ENCODE peak calls at places on chromosomes 16 and 17, in four cellular contexts. One of them, this sample, is unnamed.

GRCh38 chr16:9844361-9844760 is 337.9 kb downstream of the GRIN2A start:
- DNase-seq in heart left ventricle: no peak
- DNase-seq in pancreas: no peak
- DNase-seq in tibial artery: no peak
- DNase-seq in this sample: no peak

GRCh38 chr17:82201498-82201910 is 11.1 kb downstream of the CCDC57 start:
- DNase-seq in pancreas: no peak
- DNase-seq in tibial artery: no peak
- DNase-seq in heart left ventricle: no peak
- DNase-seq in this sample: no peak

GRCh38 chr16:49674255-49674980 is 181.5 kb downstream of the ZNF423 start:
- DNase-seq in pancreas: no peak
- DNase-seq in heart left ventricle: no peak
- DNase-seq in tibial artery: no peak
- DNase-seq in this sample: no peak

GRCh38 chr17:58691701-58692238 is at the start of gene TEX14:
- DNase-seq in heart left ventricle: no peak
- DNase-seq in pancreas: peak; percentile 38
- DNase-seq in tibial artery: no peak
- DNase-seq in this sample: peak; percentile 15

GRCh38 chr16:80197790-80198201 is 343.0 kb upstream of the DYNLRB2 start:
- DNase-seq in tibial artery: no peak
- DNase-seq in pancreas: no peak
- DNase-seq in heart left ventricle: no peak
- DNase-seq in this sample: no peak

GRCh38 chr17:74330446-74330845 is 4.4 kb downstream of the KIF19 start:
- DNase-seq in heart left ventricle: no peak
- DNase-seq in pancreas: no peak
- DNase-seq in tibial artery: no peak
- DNase-seq in this sample: no peak

GRCh38 chr16:16928532-16929101 is 542.1 kb downstream of the XYLT1 start:
- DNase-seq in pancreas: no peak
- DNase-seq in tibial artery: no peak
- DNase-seq in heart left ventricle: no peak
- DNase-seq in this sample: no peak

GRCh38 chr16:29900102-29900887 is at the start of gene ASPHD1:
- DNase-seq in pancreas: peak; percentile 87
- DNase-seq in heart left ventricle: peak; percentile 71
- DNase-seq in tibial artery: no peak
- DNase-seq in this sample: no peak

GRCh38 chr17:17313350-17313991 is 10.3 kb downstream of the NT5M start:
- DNase-seq in tibial artery: no peak
- DNase-seq in pancreas: peak; percentile 62
- DNase-seq in heart left ventricle: peak; percentile 43
- DNase-seq in this sample: peak; percentile 39

GRCh38 chr17:44307387-44308186 is 814 bp upstream of the RUNDC3A start:
- DNase-seq in heart left ventricle: peak; percentile 51
- DNase-seq in tibial artery: no peak
- DNase-seq in pancreas: peak; percentile 64
- DNase-seq in this sample: no peak

GRCh38 chr17:61429274-61429673 is 22.9 kb upstream of the TBX4 start:
- DNase-seq in heart left ventricle: no peak
- DNase-seq in tibial artery: no peak
- DNase-seq in pancreas: no peak
- DNase-seq in this sample: no peak

GRCh38 chr17:33778505-33779398 is 476.3 kb upstream of the CCL2 start:
- DNase-seq in heart left ventricle: no peak
- DNase-seq in tibial artery: peak; percentile 40
- DNase-seq in pancreas: peak; percentile 43
- DNase-seq in this sample: peak; percentile 34

GRCh38 chr17:31571124-31571892 is 179.8 kb downstream of the RAB11FIP4 start:
- DNase-seq in tibial artery: peak; percentile 87
- DNase-seq in heart left ventricle: peak; percentile 90
- DNase-seq in pancreas: peak; percentile 76
- DNase-seq in this sample: peak; percentile 86

GRCh38 chr16:4306439-4307214 is 9.2 kb upstream of the GLIS2 start:
- DNase-seq in heart left ventricle: no peak
- DNase-seq in tibial artery: no peak
- DNase-seq in pancreas: no peak
- DNase-seq in this sample: no peak

GRCh38 chr17:2909164-2909852 is 113.1 kb downstream of the RAP1GAP2 start:
- DNase-seq in tibial artery: no peak
- DNase-seq in heart left ventricle: no peak
- DNase-seq in pancreas: no peak
- DNase-seq in this sample: no peak

GRCh38 chr16:2019500-2019899 is at the start of gene NPW:
- DNase-seq in heart left ventricle: no peak
- DNase-seq in pancreas: peak; percentile 28
- DNase-seq in tibial artery: no peak
- DNase-seq in this sample: no peak

GRCh38 chr16:65908568-65908967 is 457.9 kb upstream of the CDH5 start:
- DNase-seq in tibial artery: no peak
- DNase-seq in pancreas: no peak
- DNase-seq in heart left ventricle: no peak
- DNase-seq in this sample: no peak

GRCh38 chr17:44137891-44138709 is 3.6 kb upstream of the HROB start:
- DNase-seq in tibial artery: peak; percentile 92
- DNase-seq in heart left ventricle: peak; percentile 90
- DNase-seq in pancreas: peak; percentile 76
- DNase-seq in this sample: peak; percentile 69

GRCh38 chr16:77945126-77945525 is 77.2 kb upstream of the CLEC3A start:
- DNase-seq in pancreas: no peak
- DNase-seq in tibial artery: no peak
- DNase-seq in heart left ventricle: no peak
- DNase-seq in this sample: no peak

GRCh38 chr16:88713568-88714419 is 7.5 kb downstream of the CTU2 start:
- DNase-seq in tibial artery: no peak
- DNase-seq in pancreas: no peak
- DNase-seq in heart left ventricle: no peak
- DNase-seq in this sample: no peak

GRCh38 chr17:2171725-2172446 is 117.0 kb downstream of the HIC1 start:
- DNase-seq in heart left ventricle: peak; percentile 84
- DNase-seq in tibial artery: peak; percentile 75
- DNase-seq in pancreas: peak; percentile 80
- DNase-seq in this sample: peak; percentile 72

GRCh38 chr16:7423436-7423941 is 90.8 kb downstream of the RBFOX1 start:
- DNase-seq in pancreas: no peak
- DNase-seq in tibial artery: no peak
- DNase-seq in heart left ventricle: no peak
- DNase-seq in this sample: no peak

DNA sequence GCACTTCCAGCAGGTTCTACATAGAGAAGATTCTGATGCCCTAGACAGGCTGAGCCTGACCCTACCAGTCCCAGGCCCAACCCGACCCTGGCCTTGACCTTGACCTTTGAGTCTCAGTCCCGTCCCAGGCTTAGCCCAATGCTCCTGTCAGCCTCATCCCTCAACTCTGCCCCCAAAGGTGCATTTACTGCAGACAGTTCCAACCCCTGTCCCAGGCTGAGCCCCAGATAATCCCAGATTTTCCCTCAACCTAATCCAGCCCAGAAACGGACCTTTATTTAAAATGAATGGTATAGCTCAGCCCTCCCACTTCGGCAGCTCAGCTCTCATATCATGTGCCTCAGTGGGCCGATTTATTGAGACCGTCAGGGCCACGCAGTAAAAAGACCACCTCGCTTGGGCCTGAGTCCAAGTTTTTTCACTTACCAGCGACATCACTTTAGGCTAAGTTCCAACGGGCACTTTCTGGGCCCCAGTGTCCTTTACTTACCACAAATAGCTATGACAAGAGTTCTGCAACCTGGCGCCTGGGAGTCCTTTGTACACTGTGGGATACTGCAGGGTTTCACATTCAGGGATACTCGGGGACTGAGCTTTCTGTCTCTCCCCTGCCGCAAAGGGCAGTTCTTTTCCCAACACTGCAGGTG is 89.5 kb downstream of the WSCD1 start:
- DNase-seq in pancreas: no peak
- DNase-seq in heart left ventricle: no peak
- DNase-seq in tibial artery: no peak
- DNase-seq in this sample: no peak
- H3K27ac ChIP-seq in pancreas: no peak overlapping the region
- H3K27ac ChIP-seq in heart left ventricle: no peak overlapping the region
- H3K27ac ChIP-seq in tibial artery: no peak overlapping the region
- H3K27ac ChIP-seq in this sample: no peak overlapping the region

GRCh38 chr16:30954993-30955392 is 2.6 kb upstream of the SETD1A start:
- DNase-seq in tibial artery: no peak
- DNase-seq in heart left ventricle: no peak
- DNase-seq in pancreas: no peak
- DNase-seq in this sample: no peak
- H3K4me1 ChIP-seq in tibial artery: no peaks in the 10 kb centered on the region
- H3K4me1 ChIP-seq in heart left ventricle: peaks cover 50% of the 10 kb centered on the region
- H3K4me1 ChIP-seq in pancreas: peaks cover 3% of the 10 kb centered on the region
- H3K4me1 ChIP-seq in this sample: peaks cover 60% of the 10 kb centered on the region

DNA sequence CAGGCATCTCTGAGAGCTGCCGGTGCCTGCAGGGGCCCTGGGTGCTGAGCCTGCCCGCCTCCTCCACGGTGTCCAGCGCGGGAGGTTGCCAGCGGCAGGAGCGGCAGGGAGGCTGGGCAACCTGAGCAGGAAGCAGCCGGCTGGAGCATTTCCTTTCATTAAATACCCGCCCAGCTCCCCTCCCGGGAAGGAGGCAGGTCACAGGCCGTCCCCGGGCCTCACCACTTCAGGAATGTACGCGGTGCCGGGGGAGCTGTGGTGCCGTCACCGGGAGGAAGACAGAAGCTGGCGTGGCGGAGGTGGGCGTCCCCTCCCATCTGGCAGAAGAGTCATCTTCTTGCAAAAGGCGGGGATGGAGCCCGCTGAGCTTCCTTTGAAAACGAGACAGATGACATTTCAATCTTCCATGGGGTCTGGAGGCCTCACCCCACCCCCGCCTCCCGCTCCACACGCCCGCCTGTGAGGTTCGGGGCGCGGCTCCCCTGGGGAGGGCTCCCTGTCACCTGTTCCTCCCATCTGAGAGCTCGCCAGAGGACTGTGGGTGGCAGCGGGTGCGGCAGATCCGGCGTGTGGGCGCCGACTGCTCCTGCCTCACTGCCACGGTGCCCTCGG is 16.0 kb downstream of the SOX8 start:
- DNase-seq in pancreas: no peak
- DNase-seq in tibial artery: peak; percentile 35
- DNase-seq in heart left ventricle: no peak
- DNase-seq in this sample: peak; percentile 38
- H3K4me3 ChIP-seq in pancreas: no peak overlapping the region
- H3K4me3 ChIP-seq in tibial artery: no peak overlapping the region
- H3K4me3 ChIP-seq in heart left ventricle: peak overlapping the region; percentile 43
- H3K4me3 ChIP-seq in this sample: peak overlapping the region; percentile 35

DNA sequence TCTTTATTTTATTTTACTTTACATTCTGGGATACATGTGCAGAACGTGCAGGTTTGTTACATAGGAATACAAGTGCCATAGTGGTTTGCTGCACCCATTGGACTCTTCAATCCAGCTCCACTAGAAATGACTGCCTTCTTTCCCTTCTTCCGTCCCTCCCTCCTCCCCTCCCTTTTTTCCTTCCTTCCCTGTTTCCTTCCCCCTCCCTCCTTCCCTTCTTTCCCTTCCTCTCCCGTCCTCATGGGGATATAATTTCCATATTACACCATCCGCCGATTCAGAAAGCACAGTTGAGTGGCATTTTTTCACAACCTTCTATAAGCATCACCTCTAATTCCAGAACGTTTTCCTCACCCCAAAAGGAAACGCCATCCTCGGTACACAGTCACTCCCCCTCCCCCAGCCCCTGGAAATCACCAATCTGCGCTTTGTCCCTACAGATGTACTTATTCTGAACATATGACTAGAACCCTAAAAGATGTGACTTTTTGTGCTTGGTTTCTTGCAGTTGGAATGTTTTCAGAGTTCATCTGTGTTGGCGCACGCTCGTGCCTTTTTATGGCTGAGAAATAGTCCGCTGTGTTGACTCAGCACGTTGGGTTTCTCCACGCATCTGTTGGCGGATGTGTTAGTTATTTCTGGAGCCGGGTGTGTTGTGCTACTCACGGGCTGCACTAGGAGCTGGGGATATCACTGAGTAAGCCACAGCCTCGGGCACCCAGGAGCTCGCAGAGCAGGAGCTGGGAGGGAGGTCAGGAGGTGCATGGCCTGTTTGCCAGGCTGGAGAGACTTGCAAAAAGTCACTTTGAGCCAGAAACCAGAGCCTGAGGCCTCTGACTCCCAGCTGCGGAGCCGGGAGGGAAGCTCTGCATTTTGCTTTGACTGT is 336.4 kb downstream of the SEC14L1 start:
- DNase-seq in pancreas: no peak
- DNase-seq in tibial artery: peak; percentile 90
- DNase-seq in heart left ventricle: peak; percentile 83
- DNase-seq in this sample: peak; percentile 52
- H3K27ac ChIP-seq in pancreas: no peak overlapping the region
- H3K27ac ChIP-seq in tibial artery: peak overlapping the region; percentile 66
- H3K27ac ChIP-seq in heart left ventricle: peak overlapping the region; percentile 67
- H3K27ac ChIP-seq in this sample: peak overlapping the region; percentile 61

DNA sequence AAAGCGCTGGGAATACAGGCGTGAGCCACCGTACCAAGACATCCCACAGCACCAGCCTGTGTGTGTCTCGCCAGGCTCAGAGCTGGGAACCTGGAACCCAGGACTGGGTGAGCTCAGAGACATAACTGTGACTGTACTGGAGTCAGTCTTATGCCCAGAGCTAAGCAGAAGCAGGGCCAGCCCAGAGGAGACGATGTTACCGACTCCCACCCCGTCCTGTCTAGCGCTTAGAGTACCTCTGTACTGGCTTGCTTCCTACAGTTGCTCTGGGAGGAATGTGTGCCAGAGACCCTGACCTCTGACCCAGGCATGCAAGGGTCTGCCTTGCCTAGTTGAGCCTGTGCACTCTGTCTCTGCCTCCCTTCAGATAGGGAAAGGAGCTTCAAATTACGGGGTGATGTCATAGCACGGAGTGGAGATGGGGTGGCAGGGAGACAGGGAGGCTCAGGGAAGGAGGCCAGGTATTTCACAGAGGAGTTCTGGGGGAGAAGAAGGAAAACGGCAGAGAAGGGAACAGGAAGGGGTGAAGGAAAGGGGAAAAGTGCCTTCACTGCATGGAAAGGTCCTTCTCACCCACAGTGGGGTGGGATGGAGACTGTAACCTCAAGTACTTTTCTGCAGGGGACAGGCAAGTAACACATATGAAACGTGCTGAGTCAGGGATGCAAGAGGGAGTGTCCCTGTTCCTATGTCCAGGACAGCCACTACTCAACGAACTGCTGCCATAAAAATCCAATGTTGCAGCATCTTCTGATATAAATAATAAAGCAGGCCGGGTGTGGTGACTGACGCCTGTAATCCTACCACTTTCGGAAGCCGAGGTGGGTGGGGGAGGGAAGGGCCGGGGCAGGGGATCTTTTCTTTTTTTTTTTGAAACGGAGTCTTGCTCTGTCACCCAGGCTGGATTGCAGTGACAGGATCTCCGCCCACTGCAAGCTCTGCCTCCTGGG is 5.8 kb upstream of the ARMC5 start:
- DNase-seq in pancreas: no peak
- DNase-seq in heart left ventricle: peak; percentile 34
- DNase-seq in tibial artery: peak; percentile 68
- DNase-seq in this sample: no peak
- H3K4me1 ChIP-seq in pancreas: peaks cover 14% of the 10 kb centered on the region
- H3K4me1 ChIP-seq in heart left ventricle: peaks cover 73% of the 10 kb centered on the region
- H3K4me1 ChIP-seq in tibial artery: peaks cover 5% of the 10 kb centered on the region
- H3K4me1 ChIP-seq in this sample: peaks cover 62% of the 10 kb centered on the region